ENCODE peak calls at places on chromosomes 6 and 20, in eight cellular contexts. O is astrocyte of the spinal cord, J is IMR-90, X is cardiac muscle cell, N is left lung, R is AG09319, B is GM13977, H is progenitor cell of endocrine pancreas. Q is an unnamed sample.

GRCh38 chr20:57038608-57039440 is 227.6 kb downstream of the BMP7 start:
- DNase-seq in O (no peak), J (no peak), X (no peak), N (no peak), R (no peak), B (no peak), H (no peak), Q (no peak)

GRCh38 chr20:15332711-15333160 is 995.3 kb upstream of the FLRT3 start:
- DNase-seq in O (no peak), J (no peak), X (no peak), N (no peak), R (no peak), B (no peak), H (no peak), Q (no peak)

GRCh38 chr6:108543165-108543940 is 17.4 kb upstream of the FOXO3 start:
- DNase-seq in O (no peak), J (no peak), X (no peak), N (no peak), R (no peak), B (no peak), H (no peak), Q (no peak)

GRCh38 chr20:59004763-59005522 is 2.1 kb downstream of the CTSZ start:
- DNase-seq in O (no peak), J (no peak), X (no peak), N (peak; percentile 92), R (no peak), B (peak; percentile 87), H (no peak), Q (no peak)

GRCh38 chr20:43915209-43916072 is 789 bp downstream of the TOX2 start:
- DNase-seq in O (peak; percentile 18), J (peak; percentile 23), X (peak; percentile 46), N (peak; percentile 83), R (no peak), B (peak; percentile 52), H (no peak), Q (peak; percentile 26)

GRCh38 chr6:146857180-146857959 is 258.6 kb downstream of the ADGB start:
- DNase-seq in O (peak; percentile 91), J (peak; percentile 93), X (peak; percentile 95), N (peak; percentile 97), R (peak; percentile 88), B (peak; percentile 72), H (peak; percentile 71), Q (peak; percentile 79)

GRCh38 chr20:45783656-45784294 is 7.9 kb downstream of the WFDC3 start:
- DNase-seq in O (peak; percentile 18), J (no peak), X (peak; percentile 29), N (no peak), R (no peak), B (no peak), H (no peak), Q (no peak)

GRCh38 chr6:107670792-107671199 is 153.3 kb downstream of the SCML4 start:
- DNase-seq in O (no peak), J (peak; percentile 67), X (peak; percentile 77), N (no peak), R (no peak), B (no peak), H (no peak), Q (no peak)

GRCh38 chr20:9150632-9151031 is 81.7 kb downstream of the PLCB4 start:
- DNase-seq in O (no peak), J (no peak), X (no peak), N (no peak), R (no peak), B (no peak), H (no peak), Q (no peak)

GRCh38 chr20:12815369-12815768 is 193.4 kb upstream of the SPTLC3 start:
- DNase-seq in O (no peak), J (no peak), X (no peak), N (no peak), R (no peak), B (no peak), H (no peak), Q (no peak)

GRCh38 chr6:51098801-51099200 is 280.1 kb downstream of the TFAP2B start:
- DNase-seq in O (no peak), J (no peak), X (no peak), N (no peak), R (no peak), B (no peak), H (no peak), Q (no peak)

GRCh38 chr6:79872986-79873385 is 74.4 kb downstream of the ELOVL4 start:
- DNase-seq in O (peak; percentile 31), J (peak; percentile 64), X (peak; percentile 67), N (no peak), R (no peak), B (no peak), H (no peak), Q (peak; percentile 81)

GRCh38 chr6:149140910-149141290 is 176.6 kb upstream of the TAB2 start:
- DNase-seq in O (no peak), J (no peak), X (no peak), N (no peak), R (no peak), B (peak; percentile 32), H (no peak), Q (no peak)

GRCh38 chr6:130366011-130366963 is at the start of gene TMEM200A:
- DNase-seq in O (peak; percentile 61), J (peak; percentile 51), X (peak; percentile 75), N (peak; percentile 79), R (peak; percentile 31), B (peak; percentile 16), H (peak; percentile 60), Q (peak; percentile 36)
- TF ChIP-seq CTCF in O (peak; percentile 30), J (peak; percentile 43), X (peak; percentile 4), N (no peak), R (peak; percentile 30), B (no peak), H (peak; percentile 55), Q (peak; percentile 9)

DNA sequence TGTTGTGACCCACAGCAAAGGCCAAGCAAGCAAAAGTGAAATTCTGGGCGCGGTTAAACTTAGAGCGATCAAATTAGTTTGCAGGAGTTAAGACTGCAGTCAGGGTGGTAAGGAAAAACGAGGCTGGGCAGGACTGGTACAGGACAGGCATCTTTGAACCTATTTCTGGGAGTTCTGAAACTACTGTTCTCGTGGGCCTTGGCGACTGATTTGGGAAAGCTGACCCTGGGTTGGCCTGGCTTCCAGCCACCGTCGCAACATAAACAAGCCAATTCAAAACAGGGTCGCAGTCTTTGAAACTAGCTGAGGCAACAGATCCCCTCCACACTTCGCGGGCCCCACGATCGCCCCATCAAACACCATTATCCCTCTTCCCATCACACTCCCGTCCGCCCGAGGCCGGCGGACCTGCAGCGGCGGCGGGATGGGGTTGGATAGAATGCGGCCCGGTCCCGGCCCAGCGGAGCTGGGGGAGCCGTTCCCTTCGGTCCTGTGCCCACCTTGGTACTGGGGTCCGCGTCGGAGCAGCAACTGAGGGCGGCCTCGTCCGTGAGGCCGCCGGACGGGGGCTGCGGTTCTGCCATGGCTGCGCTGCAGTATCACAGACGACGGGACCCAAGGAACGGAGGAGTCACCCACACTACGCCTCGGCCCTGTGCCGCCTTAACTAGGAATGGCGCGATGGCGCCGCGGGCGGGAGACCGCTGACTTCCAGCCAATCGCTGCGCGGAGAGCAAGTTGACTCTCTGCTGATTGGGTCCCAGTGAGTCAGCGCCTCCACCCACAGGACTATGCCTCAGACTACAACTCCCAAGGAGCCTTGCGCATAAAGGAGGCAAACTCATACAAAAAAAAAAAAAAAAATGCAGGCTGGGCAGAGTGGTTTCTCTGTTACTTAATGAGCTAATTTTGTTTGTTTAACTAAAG is at the start of gene GLO1:
- DNase-seq in O (peak; percentile 99), J (peak; percentile 99), X (peak; percentile 99), N (peak; percentile 97), R (peak; percentile 97), B (peak; percentile 97), H (peak; percentile 89), Q (peak; percentile 98)
- TF ChIP-seq CTCF in O (no peak), J (no peak), X (no peak), N (no peak), R (no peak), B (no peak), H (no peak), Q (peak; percentile 6)

DNA sequence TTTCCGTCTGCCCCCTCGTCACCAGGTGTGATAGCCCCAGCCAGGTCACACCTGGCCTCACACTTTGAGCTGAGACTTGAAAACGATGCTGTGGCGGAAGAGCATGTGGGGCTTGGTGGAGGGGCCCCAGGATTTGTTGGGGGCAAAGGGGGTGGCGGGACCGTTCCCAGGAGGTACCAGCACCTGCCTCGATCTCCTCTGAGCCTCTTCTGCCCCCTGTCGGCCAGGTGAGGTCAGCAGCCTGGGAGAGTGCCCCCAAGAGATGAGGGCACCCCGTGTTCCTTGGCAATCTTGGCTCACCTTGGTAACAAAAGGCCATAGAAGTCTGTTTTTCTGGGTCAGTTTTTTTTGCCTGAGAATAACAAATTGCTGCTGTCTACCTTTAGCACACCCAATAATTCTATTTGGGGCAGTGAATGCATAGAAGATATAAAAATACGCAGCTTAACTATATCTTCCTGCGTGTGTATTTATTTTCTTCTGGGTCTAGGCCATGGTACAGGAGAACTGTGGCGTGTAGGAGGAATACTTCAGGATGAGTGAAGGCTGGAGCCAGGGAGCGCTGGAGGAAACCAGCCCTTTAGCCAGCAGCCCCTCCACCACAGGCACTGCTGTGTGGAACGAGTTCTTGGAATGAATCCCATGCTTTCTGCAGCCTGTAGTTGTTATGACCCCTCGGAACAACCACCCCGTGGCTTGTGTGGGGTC is 25.2 kb downstream of the SPATA2 start:
- DNase-seq in O (no peak), J (no peak), X (no peak), N (no peak), R (no peak), B (no peak), H (no peak), Q (no peak)
- TF ChIP-seq CTCF in O (no peak), J (no peak), X (no peak), N (no peak), R (no peak), B (peak; percentile 44), H (peak; percentile 37), Q (peak; percentile 33)

GRCh38 chr6:83514877-83515466 is 2.6 kb downstream of the PRSS35 start:
- DNase-seq in O (peak; percentile 68), J (peak; percentile 80), X (peak; percentile 77), N (no peak), R (peak; percentile 46), B (peak; percentile 38), H (peak; percentile 14), Q (peak; percentile 60)

GRCh38 chr6:83509416-83509815 is 2.9 kb upstream of the PRSS35 start:
- DNase-seq in O (no peak), J (peak; percentile 34), X (no peak), N (no peak), R (no peak), B (no peak), H (no peak), Q (peak; percentile 52)

GRCh38 chr6:83517500-83517899 is 5.2 kb downstream of the PRSS35 start:
- DNase-seq in O (no peak), J (no peak), X (no peak), N (no peak), R (no peak), B (no peak), H (no peak), Q (no peak)

DNA sequence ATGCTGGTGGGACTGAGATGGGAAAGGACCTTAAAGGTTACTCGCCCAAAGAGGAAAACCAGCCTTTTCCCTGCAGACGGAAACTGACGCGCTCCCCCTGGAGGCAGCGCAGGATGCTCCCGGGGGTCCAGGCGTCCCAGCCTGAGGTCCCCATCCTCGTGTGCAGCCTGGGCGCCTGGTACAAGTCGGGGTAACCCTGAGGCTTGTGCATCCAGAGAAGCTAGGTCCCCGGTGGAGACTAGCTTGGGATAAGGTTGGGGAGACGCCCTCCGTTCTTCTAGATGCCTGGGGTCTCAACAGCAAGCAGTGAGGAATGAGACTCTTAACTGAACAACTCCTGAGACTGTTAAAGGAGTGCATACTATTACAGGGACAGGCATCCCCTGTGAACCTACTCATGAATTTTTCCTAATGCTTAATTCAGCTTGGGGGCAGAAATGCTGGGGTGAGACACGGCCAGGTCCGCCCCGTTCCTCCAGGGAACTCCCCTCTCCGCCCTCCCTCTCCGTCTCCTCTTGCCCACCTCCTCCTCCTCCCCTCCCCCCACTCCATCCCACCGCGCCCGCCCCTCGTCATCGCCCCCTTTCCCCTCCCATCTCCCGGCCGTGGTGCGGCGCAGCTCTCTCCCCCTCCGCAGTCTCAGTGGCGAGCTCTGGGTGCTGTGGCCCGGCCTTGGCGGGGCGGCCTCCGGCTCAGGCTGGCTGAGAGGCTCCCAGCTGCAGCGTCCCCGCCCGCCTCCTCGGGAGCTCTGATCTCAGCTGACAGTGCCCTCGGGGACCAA is at the start of gene PRSS35:
- DNase-seq in O (peak; percentile 56), J (peak; percentile 48), X (peak; percentile 68), N (peak; percentile 88), R (no peak), B (peak; percentile 28), H (peak; percentile 56), Q (peak; percentile 16)
- TF ChIP-seq CTCF in O (peak; percentile 89), J (peak; percentile 69), X (peak; percentile 91), N (peak; percentile 53), R (peak; percentile 83), B (peak; percentile 74), H (peak; percentile 85), Q (peak; percentile 87)

Q was measured in HFFc6.